ENCODE peak calls at places on chromosomes 4 and X, in seven cellular contexts. One of them, this sample, is unnamed.

GRCh38 chr4:142126890-142127497 is 490.6 kb downstream of the IL15 start:
- DNase-seq in bronchial epithelial cell: peak
- DNase-seq in cardiac fibroblast: peak
- DNase-seq in tibial artery: peak
- DNase-seq in lower lobe of right lung: no peak
- DNase-seq in Peyer's patch: no peak
- DNase-seq in body of pancreas: peak
- DNase-seq in this sample: peak

GRCh38 chr4:114250439-114250891 is 271.0 kb upstream of the ARSJ start:
- DNase-seq in bronchial epithelial cell: no peak
- DNase-seq in cardiac fibroblast: peak
- DNase-seq in tibial artery: no peak
- DNase-seq in lower lobe of right lung: no peak
- DNase-seq in Peyer's patch: no peak
- DNase-seq in body of pancreas: no peak
- DNase-seq in this sample: no peak

GRCh38 chr4:52234539-52235174 is 183.6 kb downstream of the SPATA18 start:
- DNase-seq in bronchial epithelial cell: peak
- DNase-seq in cardiac fibroblast: peak
- DNase-seq in tibial artery: no peak
- DNase-seq in lower lobe of right lung: no peak
- DNase-seq in Peyer's patch: no peak
- DNase-seq in body of pancreas: no peak
- DNase-seq in this sample: no peak

GRCh38 chr4:127131527-127131926 is 501.2 kb upstream of the INTU start:
- DNase-seq in bronchial epithelial cell: no peak
- DNase-seq in cardiac fibroblast: no peak
- DNase-seq in tibial artery: no peak
- DNase-seq in lower lobe of right lung: no peak
- DNase-seq in Peyer's patch: no peak
- DNase-seq in body of pancreas: no peak
- DNase-seq in this sample: no peak

GRCh38 chr4:73432169-73433000 is 3.6 kb upstream of the AFP start:
- DNase-seq in bronchial epithelial cell: no peak
- DNase-seq in cardiac fibroblast: no peak
- DNase-seq in tibial artery: no peak
- DNase-seq in lower lobe of right lung: no peak
- DNase-seq in Peyer's patch: no peak
- DNase-seq in body of pancreas: no peak
- DNase-seq in this sample: no peak

GRCh38 chr4:52833941-52834525 is 28.1 kb upstream of the RASL11B start:
- DNase-seq in bronchial epithelial cell: peak
- DNase-seq in cardiac fibroblast: peak
- DNase-seq in tibial artery: no peak
- DNase-seq in lower lobe of right lung: no peak
- DNase-seq in Peyer's patch: no peak
- DNase-seq in body of pancreas: no peak
- DNase-seq in this sample: no peak

GRCh38 chr4:129046055-129046959 is 47.0 kb downstream of the SCLT1 start:
- DNase-seq in bronchial epithelial cell: peak
- DNase-seq in cardiac fibroblast: no peak
- DNase-seq in tibial artery: no peak
- DNase-seq in lower lobe of right lung: no peak
- DNase-seq in Peyer's patch: no peak
- DNase-seq in body of pancreas: no peak
- DNase-seq in this sample: no peak

GRCh38 chrX:155662297-155662696 is 49.5 kb upstream of the TMLHE start:
- DNase-seq in bronchial epithelial cell: peak
- DNase-seq in cardiac fibroblast: peak
- DNase-seq in tibial artery: no peak
- DNase-seq in lower lobe of right lung: no peak
- DNase-seq in Peyer's patch: no peak
- DNase-seq in body of pancreas: no peak
- DNase-seq in this sample: no peak

GRCh38 chr4:160202802-160203201 is 1099.9 kb downstream of the RAPGEF2 start:
- DNase-seq in bronchial epithelial cell: peak
- DNase-seq in cardiac fibroblast: no peak
- DNase-seq in tibial artery: no peak
- DNase-seq in lower lobe of right lung: no peak
- DNase-seq in Peyer's patch: no peak
- DNase-seq in body of pancreas: no peak
- DNase-seq in this sample: no peak

GRCh38 chrX:71618303-71618721 is at the start of gene CXCR3:
- DNase-seq in bronchial epithelial cell: no peak
- DNase-seq in cardiac fibroblast: no peak
- DNase-seq in tibial artery: no peak
- DNase-seq in lower lobe of right lung: peak
- DNase-seq in Peyer's patch: no peak
- DNase-seq in body of pancreas: peak
- DNase-seq in this sample: peak

GRCh38 chrX:20221902-20222301 is 44.8 kb downstream of the RPS6KA3 start:
- DNase-seq in bronchial epithelial cell: no peak
- DNase-seq in cardiac fibroblast: no peak
- DNase-seq in tibial artery: no peak
- DNase-seq in lower lobe of right lung: no peak
- DNase-seq in Peyer's patch: no peak
- DNase-seq in body of pancreas: peak
- DNase-seq in this sample: no peak

GRCh38 chrX:63930140-63930539 is 145.1 kb upstream of the ARHGEF9 start:
- DNase-seq in bronchial epithelial cell: no peak
- DNase-seq in cardiac fibroblast: peak
- DNase-seq in tibial artery: no peak
- DNase-seq in lower lobe of right lung: no peak
- DNase-seq in Peyer's patch: no peak
- DNase-seq in body of pancreas: peak
- DNase-seq in this sample: no peak
- TF ChIP-seq CTCF in bronchial epithelial cell: peak
- TF ChIP-seq CTCF in cardiac fibroblast: peak
- TF ChIP-seq CTCF in tibial artery: peak
- TF ChIP-seq CTCF in lower lobe of right lung: no peak
- TF ChIP-seq CTCF in Peyer's patch: no peak
- TF ChIP-seq CTCF in body of pancreas: peak
- TF ChIP-seq CTCF in this sample: no peak

DNA sequence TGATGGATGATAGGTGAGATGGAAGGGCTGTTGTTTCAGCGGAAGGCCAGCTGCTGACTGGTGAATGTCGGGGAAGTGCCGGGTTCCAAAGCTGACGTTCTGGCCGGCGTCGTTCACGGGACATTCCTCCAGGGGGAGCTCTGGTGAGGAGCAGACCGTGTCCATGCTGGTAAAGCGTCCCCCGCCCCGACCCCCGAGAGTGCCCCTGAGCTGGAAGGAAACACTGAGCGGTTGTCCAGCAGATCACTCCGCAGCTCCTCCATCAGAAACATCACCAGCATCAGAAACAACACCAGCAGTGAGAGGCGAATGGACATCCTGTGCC is 18.6 kb upstream of the ADRA2C start:
- DNase-seq in bronchial epithelial cell: no peak
- DNase-seq in cardiac fibroblast: peak
- DNase-seq in tibial artery: no peak
- DNase-seq in lower lobe of right lung: no peak
- DNase-seq in Peyer's patch: no peak
- DNase-seq in body of pancreas: no peak
- DNase-seq in this sample: no peak
- TF ChIP-seq CTCF in bronchial epithelial cell: peak
- TF ChIP-seq CTCF in cardiac fibroblast: peak
- TF ChIP-seq CTCF in tibial artery: peak
- TF ChIP-seq CTCF in lower lobe of right lung: peak
- TF ChIP-seq CTCF in Peyer's patch: no peak
- TF ChIP-seq CTCF in body of pancreas: no peak
- TF ChIP-seq CTCF in this sample: peak

GRCh38 chrX:119496521-119496829 is 28.2 kb downstream of the SLC25A5 start:
- DNase-seq in bronchial epithelial cell: no peak
- DNase-seq in cardiac fibroblast: no peak
- DNase-seq in tibial artery: no peak
- DNase-seq in lower lobe of right lung: no peak
- DNase-seq in Peyer's patch: no peak
- DNase-seq in body of pancreas: no peak
- DNase-seq in this sample: no peak
- TF ChIP-seq CTCF in bronchial epithelial cell: no peak
- TF ChIP-seq CTCF in cardiac fibroblast: no peak
- TF ChIP-seq CTCF in tibial artery: no peak
- TF ChIP-seq CTCF in lower lobe of right lung: no peak
- TF ChIP-seq CTCF in Peyer's patch: no peak
- TF ChIP-seq CTCF in body of pancreas: no peak
- TF ChIP-seq CTCF in this sample: no peak

GRCh38 chr4:123659759-123660158 is 263.2 kb downstream of the SPRY1 start:
- DNase-seq in bronchial epithelial cell: peak
- DNase-seq in cardiac fibroblast: peak
- DNase-seq in tibial artery: no peak
- DNase-seq in lower lobe of right lung: no peak
- DNase-seq in Peyer's patch: no peak
- DNase-seq in body of pancreas: no peak
- DNase-seq in this sample: no peak
- TF ChIP-seq CTCF in bronchial epithelial cell: peak
- TF ChIP-seq CTCF in cardiac fibroblast: peak
- TF ChIP-seq CTCF in tibial artery: peak
- TF ChIP-seq CTCF in lower lobe of right lung: peak
- TF ChIP-seq CTCF in Peyer's patch: no peak
- TF ChIP-seq CTCF in body of pancreas: peak
- TF ChIP-seq CTCF in this sample: no peak

DNA sequence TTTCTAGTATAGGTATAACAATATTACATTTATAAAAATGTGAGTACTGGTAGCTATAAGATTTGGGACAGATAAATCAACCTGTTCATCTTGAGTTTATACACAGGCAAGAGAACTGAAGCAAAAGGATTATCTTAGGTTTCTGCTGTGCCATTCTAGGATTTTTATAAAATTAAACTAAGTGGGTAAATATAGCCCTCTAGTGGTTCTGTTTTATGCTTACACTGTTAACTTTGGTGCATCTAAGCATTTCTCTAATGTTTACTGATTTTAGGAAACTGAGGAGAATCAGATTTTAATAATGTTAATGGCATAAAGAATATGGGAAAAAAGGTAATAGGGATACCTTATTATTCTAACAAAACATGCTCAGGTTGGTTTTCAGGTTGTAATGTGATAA is 1.1 kb upstream of the RRH start:
- DNase-seq in bronchial epithelial cell: peak
- DNase-seq in cardiac fibroblast: peak
- DNase-seq in tibial artery: no peak
- DNase-seq in lower lobe of right lung: no peak
- DNase-seq in Peyer's patch: no peak
- DNase-seq in body of pancreas: no peak
- DNase-seq in this sample: no peak
- TF ChIP-seq CTCF in bronchial epithelial cell: peak
- TF ChIP-seq CTCF in cardiac fibroblast: peak
- TF ChIP-seq CTCF in tibial artery: peak
- TF ChIP-seq CTCF in lower lobe of right lung: peak
- TF ChIP-seq CTCF in Peyer's patch: peak
- TF ChIP-seq CTCF in body of pancreas: peak
- TF ChIP-seq CTCF in this sample: no peak

DNA sequence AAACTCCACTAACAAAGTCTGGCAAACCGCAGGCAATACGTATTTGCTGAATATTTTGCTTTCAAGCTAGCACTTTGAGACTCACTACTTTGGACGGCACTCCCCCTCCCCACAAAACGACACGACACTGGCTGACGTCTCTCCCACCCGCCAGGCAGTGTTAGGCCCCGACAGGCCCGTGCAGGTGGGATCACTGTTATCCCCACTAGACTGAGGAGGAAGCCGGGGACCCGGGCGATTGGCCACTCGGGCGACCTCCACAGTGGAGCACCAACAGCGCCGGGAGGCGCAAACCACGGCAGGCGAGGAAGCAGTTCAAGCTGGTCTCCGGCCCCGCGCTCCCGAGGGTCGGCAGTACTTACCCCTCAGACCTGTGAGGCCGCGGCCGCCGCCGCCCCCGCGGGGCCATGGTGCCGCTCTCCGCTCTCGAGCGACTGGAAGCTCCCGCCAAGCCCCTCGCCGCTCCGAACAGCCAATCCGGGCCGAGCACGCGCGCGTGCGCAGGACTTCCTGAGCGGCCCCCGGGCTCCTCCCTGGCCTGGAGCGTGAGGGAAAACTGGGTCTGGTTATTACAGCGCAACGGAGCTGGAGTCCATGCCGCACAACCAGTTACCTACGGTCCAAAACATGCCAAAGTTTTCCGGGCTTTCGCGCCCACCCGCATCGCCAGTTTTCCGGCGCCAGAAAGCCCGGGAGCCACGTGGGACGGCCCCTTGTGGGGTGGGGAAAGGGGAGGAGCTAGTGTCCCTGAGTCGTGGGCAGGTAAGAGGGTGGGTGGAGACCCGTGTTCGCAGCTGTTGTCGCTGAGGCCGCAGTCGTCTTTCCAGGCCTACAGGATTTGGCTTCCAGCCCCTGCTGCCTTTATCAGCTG is at the start of gene CENPU:
- DNase-seq in bronchial epithelial cell: peak
- DNase-seq in cardiac fibroblast: peak
- DNase-seq in tibial artery: peak
- DNase-seq in lower lobe of right lung: peak
- DNase-seq in Peyer's patch: peak
- DNase-seq in body of pancreas: peak
- DNase-seq in this sample: peak
- TF ChIP-seq CTCF in bronchial epithelial cell: no peak
- TF ChIP-seq CTCF in cardiac fibroblast: no peak
- TF ChIP-seq CTCF in tibial artery: no peak
- TF ChIP-seq CTCF in lower lobe of right lung: no peak
- TF ChIP-seq CTCF in Peyer's patch: peak
- TF ChIP-seq CTCF in body of pancreas: peak
- TF ChIP-seq CTCF in this sample: no peak

GRCh38 chr4:157808796-157809408 is 363.9 kb downstream of the GASK1B start:
- DNase-seq in bronchial epithelial cell: no peak
- DNase-seq in cardiac fibroblast: no peak
- DNase-seq in tibial artery: no peak
- DNase-seq in lower lobe of right lung: no peak
- DNase-seq in Peyer's patch: no peak
- DNase-seq in body of pancreas: no peak
- DNase-seq in this sample: no peak

GRCh38 chr4:157804169-157804543 is 368.7 kb downstream of the GASK1B start:
- DNase-seq in bronchial epithelial cell: no peak
- DNase-seq in cardiac fibroblast: no peak
- DNase-seq in tibial artery: no peak
- DNase-seq in lower lobe of right lung: no peak
- DNase-seq in Peyer's patch: no peak
- DNase-seq in body of pancreas: no peak
- DNase-seq in this sample: no peak

GRCh38 chr4:157806176-157806575 is 366.6 kb downstream of the GASK1B start:
- DNase-seq in bronchial epithelial cell: no peak
- DNase-seq in cardiac fibroblast: no peak
- DNase-seq in tibial artery: no peak
- DNase-seq in lower lobe of right lung: no peak
- DNase-seq in Peyer's patch: no peak
- DNase-seq in body of pancreas: no peak
- DNase-seq in this sample: no peak

GRCh38 chr4:157803441-157804168 is 369.2 kb downstream of the GASK1B start:
- DNase-seq in bronchial epithelial cell: no peak
- DNase-seq in cardiac fibroblast: no peak
- DNase-seq in tibial artery: no peak
- DNase-seq in lower lobe of right lung: no peak
- DNase-seq in Peyer's patch: no peak
- DNase-seq in body of pancreas: no peak
- DNase-seq in this sample: no peak

DNA sequence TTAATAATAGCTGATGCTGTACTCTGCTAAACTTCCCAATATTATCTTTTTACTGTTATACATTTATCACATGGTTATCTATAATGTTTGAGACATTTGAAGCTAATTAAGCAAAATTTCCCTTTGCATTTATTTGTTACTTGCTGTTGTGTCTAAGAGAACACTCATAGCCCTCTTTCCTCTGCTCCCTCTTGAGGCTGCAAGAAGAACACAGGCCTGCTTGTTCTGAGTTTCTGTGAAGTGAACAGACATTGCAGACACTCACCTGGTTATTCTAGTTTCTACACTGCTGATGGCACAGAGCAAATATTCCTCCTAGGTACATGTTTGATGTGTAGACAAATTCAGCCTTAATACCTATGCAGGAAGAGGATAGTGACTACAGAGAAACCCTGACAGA is 367.8 kb downstream of the GASK1B start:
- DNase-seq in bronchial epithelial cell: peak
- DNase-seq in cardiac fibroblast: peak
- DNase-seq in tibial artery: no peak
- DNase-seq in lower lobe of right lung: no peak
- DNase-seq in Peyer's patch: no peak
- DNase-seq in body of pancreas: no peak
- DNase-seq in this sample: no peak
- TF ChIP-seq CTCF in bronchial epithelial cell: peak
- TF ChIP-seq CTCF in cardiac fibroblast: peak
- TF ChIP-seq CTCF in tibial artery: peak
- TF ChIP-seq CTCF in lower lobe of right lung: no peak
- TF ChIP-seq CTCF in Peyer's patch: no peak
- TF ChIP-seq CTCF in body of pancreas: peak
- TF ChIP-seq CTCF in this sample: no peak